ENCODE peak calls at places on chromosomes 6 and 20, in five cellular contexts. X is activated naive CD8-positive, alpha-beta T cell treated with anti-CD3 and anti-CD28 coated beads for 36 hours; S is activated naive CD4-positive, alpha-beta T cell treated with anti-CD3 and anti-CD28 coated beads, Interleukin-2, amount 10 ng/mL, durations not matched to agents 7 days and 5 days; K is stimulated activated CD4-positive, alpha-beta T cell treated with anti-CD3 and anti-CD28 coated beads, Interleukin-1b, Interleukin-23, amount 100 ng/mL, for 48 hours; Z is omental fat pad. B is an unnamed sample.

GRCh38 chr20:22815584-22815983 is 219.5 kb upstream of the SSTR4 start:
- DNase-seq in X (no peak), S (no peak), K (no peak), Z (no peak), B (no peak)

GRCh38 chr20:62856931-62857619 is 4.5 kb downstream of the TCFL5 start:
- DNase-seq in X (no peak), S (no peak), K (no peak), Z (no peak), B (no peak)

GRCh38 chr20:17653835-17654648 is 28.0 kb downstream of the RRBP1 start:
- DNase-seq in X (no peak), S (no peak), K (no peak), Z (no peak), B (no peak)

GRCh38 chr6:10633216-10633615 is 61.2 kb downstream of the C6orf52 start:
- DNase-seq in X (peak), S (no peak), K (no peak), Z (no peak), B (no peak)

GRCh38 chr20:62273421-62273820 is 29.4 kb upstream of the ADRM1 start:
- DNase-seq in X (no peak), S (no peak), K (no peak), Z (no peak), B (no peak)

GRCh38 chr6:139925894-139926641 is 551.6 kb upstream of the CITED2 start:
- DNase-seq in X (no peak), S (no peak), K (no peak), Z (no peak), B (no peak)

GRCh38 chr6:35080821-35081425 is 60.2 kb downstream of the TCP11 start:
- DNase-seq in X (no peak), S (no peak), K (no peak), Z (no peak), B (no peak)

GRCh38 chr6:82246802-82247633 is 526 bp downstream of the IBTK start:
- DNase-seq in X (no peak), S (no peak), K (no peak), Z (no peak), B (peak)

GRCh38 chr6:401239-401993 is 9.9 kb downstream of the IRF4 start:
- DNase-seq in X (no peak), S (no peak), K (no peak), Z (no peak), B (no peak)

GRCh38 chr6:125294925-125295324 is 6.8 kb downstream of the HDDC2 start:
- DNase-seq in X (no peak), S (no peak), K (no peak), Z (no peak), B (no peak)

GRCh38 chr6:53161481-53162009 is 12.9 kb upstream of the GCM1 start:
- DNase-seq in X (no peak), S (no peak), K (no peak), Z (no peak), B (no peak)

GRCh38 chr6:24614648-24615047 is 31.3 kb downstream of the KIAA0319 start:
- DNase-seq in X (no peak), S (no peak), K (no peak), Z (no peak), B (no peak)

GRCh38 chr6:167506443-167507231 is 181.8 kb downstream of the TTLL2 start:
- DNase-seq in X (no peak), S (no peak), K (no peak), Z (no peak), B (no peak)

GRCh38 chr20:38645980-38646858 is 44.6 kb downstream of the ARHGAP40 start:
- DNase-seq in X (peak), S (peak), K (peak), Z (peak), B (peak)

GRCh38 chr6:79385893-79386292 is 151.3 kb downstream of the LCA5 start:
- DNase-seq in X (no peak), S (no peak), K (no peak), Z (no peak), B (no peak)

GRCh38 chr6:136701011-136701410 is 91.3 kb downstream of the MAP3K5 start:
- DNase-seq in X (no peak), S (no peak), K (no peak), Z (no peak), B (no peak)

GRCh38 chr6:22332726-22333125 is 35.9 kb upstream of the PRL start:
- DNase-seq in X (no peak), S (no peak), K (no peak), Z (no peak), B (no peak)

GRCh38 chr6:17907467-17908229 is 79.8 kb downstream of the KIF13A start:
- DNase-seq in X (peak), S (no peak), K (peak), Z (peak), B (no peak)

GRCh38 chr6:170523256-170524187 is 29.6 kb downstream of the PSMB1 start:
- DNase-seq in X (no peak), S (no peak), K (no peak), Z (no peak), B (no peak)

GRCh38 chr6:31545291-31545690 is 1.1 kb downstream of the ATP6V1G2 start:
- DNase-seq in X (no peak), S (no peak), K (no peak), Z (no peak), B (no peak)

GRCh38 chr6:37712508-37712907 is 14.8 kb upstream of the MDGA1 start:
- DNase-seq in X (no peak), S (no peak), K (no peak), Z (no peak), B (no peak)

GRCh38 chr6:43870660-43871061 is 100.7 kb downstream of the VEGFA start:
- DNase-seq in X (no peak), S (no peak), K (no peak), Z (no peak), B (no peak)

GRCh38 chr6:152295346-152295745 is 341.8 kb downstream of the SYNE1 start:
- DNase-seq in X (no peak), S (no peak), K (no peak), Z (no peak), B (no peak)

GRCh38 chr6:150634641-150635292 is 35.1 kb downstream of the PLEKHG1 start:
- DNase-seq in X (no peak), S (no peak), K (no peak), Z (no peak), B (no peak)

GRCh38 chr6:214428-214827 is 77.9 kb upstream of the DUSP22 start:
- DNase-seq in X (no peak), S (no peak), K (no peak), Z (no peak), B (no peak)

GRCh38 chr6:14472964-14473363 is 355.4 kb downstream of the CD83 start:
- DNase-seq in X (no peak), S (no peak), K (no peak), Z (no peak), B (no peak)

GRCh38 chr6:35079311-35080000 is 61.7 kb downstream of the TCP11 start:
- DNase-seq in X (no peak), S (no peak), K (no peak), Z (no peak), B (no peak)

GRCh38 chr6:27785297-27785696 is 126.9 kb downstream of the OR2B2 start:
- DNase-seq in X (no peak), S (no peak), K (no peak), Z (no peak), B (no peak)

GRCh38 chr20:62523473-62524203 is 47.8 kb upstream of the GATA5 start:
- DNase-seq in X (peak), S (peak), K (peak), Z (no peak), B (no peak)

GRCh38 chr6:106116125-106116524 is 30.0 kb downstream of the PRDM1 start:
- DNase-seq in X (no peak), S (no peak), K (no peak), Z (no peak), B (peak)

GRCh38 chr20:49573900-49574416 is 6.0 kb upstream of the PTGIS start:
- DNase-seq in X (no peak), S (no peak), K (no peak), Z (no peak), B (no peak)

GRCh38 chr6:6808915-6809314 is 220.4 kb downstream of the LY86 start:
- DNase-seq in X (no peak), S (no peak), K (no peak), Z (no peak), B (no peak)

GRCh38 chr6:107490568-107491058 is 696 bp downstream of the SOBP start:
- DNase-seq in X (peak), S (peak), K (no peak), Z (no peak), B (no peak)

GRCh38 chr6:25900843-25901242 is 26.8 kb upstream of the SLC17A3 start:
- DNase-seq in X (no peak), S (no peak), K (no peak), Z (no peak), B (no peak)

GRCh38 chr6:24931752-24932691 is 3.7 kb downstream of the RIPOR2 start:
- DNase-seq in X (no peak), S (no peak), K (no peak), Z (no peak), B (no peak)

GRCh38 chr6:34709386-34709785 is 12.8 kb upstream of the ILRUN start:
- DNase-seq in X (no peak), S (no peak), K (no peak), Z (no peak), B (peak)

GRCh38 chr6:31462026-31462963 is 35.6 kb upstream of the MICB start:
- DNase-seq in X (no peak), S (no peak), K (no peak), Z (no peak), B (no peak)

GRCh38 chr6:167907837-167908681 is 81.3 kb downstream of the AFDN start:
- DNase-seq in X (no peak), S (no peak), K (no peak), Z (no peak), B (no peak)

GRCh38 chr6:52422156-52422555 is 2.0 kb downstream of the EFHC1 start:
- DNase-seq in X (no peak), S (no peak), K (no peak), Z (no peak), B (no peak)

B was measured in substantia nigra.